ENCODE peak calls at places on chromosomes 11 and 22, in five cellular contexts. B, K, Z, R and V are unnamed samples.

GRCh38 chr11:69055598-69056516 is 7.1 kb downstream of the TPCN2 start:
- DNase-seq in R (no peak), K (peak), Z (no peak), B (peak), V (no peak)

GRCh38 chr11:45169310-45170072 is 23.1 kb downstream of the PRDM11 start:
- DNase-seq in Z (no peak), R (no peak), K (no peak), B (no peak), V (no peak)

GRCh38 chr22:34975721-34976120 is 90.2 kb upstream of the ISX start:
- DNase-seq in Z (no peak), R (no peak), B (no peak), K (no peak), V (no peak)

GRCh38 chr11:32333335-32333991 is 101.9 kb downstream of the WT1 start:
- DNase-seq in B (peak), K (peak), R (peak), Z (peak), V (no peak)

GRCh38 chr22:19663821-19664325 is 50.4 kb upstream of the SEPTIN5 start:
- DNase-seq in B (no peak), R (peak), K (peak), Z (no peak), V (no peak)

GRCh38 chr11:10349806-10350205 is 44.9 kb downstream of the ADM start:
- DNase-seq in Z (no peak), K (no peak), B (no peak), R (no peak), V (no peak)

GRCh38 chr22:30195245-30196140 is 51.1 kb downstream of the LIF start:
- DNase-seq in B (no peak), Z (no peak), K (no peak), R (peak), V (no peak)

GRCh38 chr22:37464181-37464580 is 22.0 kb downstream of the MFNG start:
- DNase-seq in R (no peak), Z (no peak), K (no peak), B (no peak), V (no peak)

GRCh38 chr11:65334696-65335295 is 1.1 kb downstream of the DPF2 start:
- DNase-seq in R (no peak), K (peak), B (no peak), Z (no peak), V (no peak)

GRCh38 chr11:20208622-20209090 is 48.4 kb upstream of the DBX1 start:
- DNase-seq in B (no peak), R (no peak), K (no peak), Z (no peak), V (no peak)

GRCh38 chr11:17807034-17807433 is 72.5 kb downstream of the KCNC1 start:
- DNase-seq in B (no peak), R (no peak), K (peak), Z (no peak), V (no peak)

GRCh38 chr11:16191212-16191851 is 165.0 kb downstream of the SOX6 start:
- DNase-seq in K (no peak), Z (no peak), R (no peak), B (no peak), V (no peak)

GRCh38 chr22:46070215-46070721 is 80.1 kb upstream of the PPARA start:
- DNase-seq in Z (no peak), K (no peak), R (peak), B (no peak), V (no peak)